ENCODE peak calls at places on chromosomes 4 and X, in nine cellular contexts. One of them, this sample, is unnamed.

GRCh38 chrX:43278440-43278839 is 377.7 kb upstream of the MAOA start:
- DNase-seq in activated CD8-positive, alpha-beta T cell treated with anti-CD3 and anti-CD28 coated beads for 36 hours: no peak
- DNase-seq in neural progenitor cell: no peak
- DNase-seq in fibroblast of mammary gland: no peak
- DNase-seq in thoracic aorta: no peak
- DNase-seq in DND-41: no peak
- DNase-seq in MM.1S: no peak
- DNase-seq in WERI-Rb-1: no peak
- DNase-seq in fibroblast of the aortic adventitia: no peak
- DNase-seq in this sample: no peak

GRCh38 chrX:128396601-128397000 is 344.4 kb upstream of the ACTRT1 start:
- DNase-seq in activated CD8-positive, alpha-beta T cell treated with anti-CD3 and anti-CD28 coated beads for 36 hours: no peak
- DNase-seq in MM.1S: no peak
- DNase-seq in neural progenitor cell: no peak
- DNase-seq in thoracic aorta: no peak
- DNase-seq in fibroblast of the aortic adventitia: no peak
- DNase-seq in fibroblast of mammary gland: no peak
- DNase-seq in DND-41: no peak
- DNase-seq in WERI-Rb-1: no peak
- DNase-seq in this sample: no peak

GRCh38 chr4:8241895-8242696 is 27.5 kb upstream of the HTRA3 start:
- DNase-seq in thoracic aorta: peak
- DNase-seq in DND-41: peak
- DNase-seq in MM.1S: peak
- DNase-seq in WERI-Rb-1: peak
- DNase-seq in activated CD8-positive, alpha-beta T cell treated with anti-CD3 and anti-CD28 coated beads for 36 hours: peak
- DNase-seq in neural progenitor cell: peak
- DNase-seq in fibroblast of the aortic adventitia: peak
- DNase-seq in fibroblast of mammary gland: peak
- DNase-seq in this sample: peak

GRCh38 chrX:40175416-40176255 is 77.9 kb upstream of the BCOR start:
- DNase-seq in thoracic aorta: no peak
- DNase-seq in MM.1S: peak
- DNase-seq in DND-41: peak
- DNase-seq in neural progenitor cell: peak
- DNase-seq in fibroblast of the aortic adventitia: no peak
- DNase-seq in WERI-Rb-1: peak
- DNase-seq in fibroblast of mammary gland: peak
- DNase-seq in activated CD8-positive, alpha-beta T cell treated with anti-CD3 and anti-CD28 coated beads for 36 hours: peak
- DNase-seq in this sample: peak

GRCh38 chr4:79209822-79210635 is 115.8 kb downstream of the NAA11 start:
- DNase-seq in fibroblast of the aortic adventitia: no peak
- DNase-seq in thoracic aorta: no peak
- DNase-seq in neural progenitor cell: no peak
- DNase-seq in MM.1S: no peak
- DNase-seq in fibroblast of mammary gland: no peak
- DNase-seq in WERI-Rb-1: no peak
- DNase-seq in DND-41: no peak
- DNase-seq in activated CD8-positive, alpha-beta T cell treated with anti-CD3 and anti-CD28 coated beads for 36 hours: no peak
- DNase-seq in this sample: no peak

GRCh38 chrX:130771230-130771629 is 131.8 kb downstream of the ENOX2 start:
- DNase-seq in MM.1S: no peak
- DNase-seq in fibroblast of the aortic adventitia: no peak
- DNase-seq in neural progenitor cell: no peak
- DNase-seq in activated CD8-positive, alpha-beta T cell treated with anti-CD3 and anti-CD28 coated beads for 36 hours: no peak
- DNase-seq in fibroblast of mammary gland: peak
- DNase-seq in DND-41: no peak
- DNase-seq in WERI-Rb-1: no peak
- DNase-seq in thoracic aorta: no peak
- DNase-seq in this sample: no peak

GRCh38 chrX:39492495-39493162 is 605.1 kb downstream of the BCOR start:
- DNase-seq in neural progenitor cell: no peak
- DNase-seq in thoracic aorta: no peak
- DNase-seq in DND-41: no peak
- DNase-seq in fibroblast of the aortic adventitia: no peak
- DNase-seq in activated CD8-positive, alpha-beta T cell treated with anti-CD3 and anti-CD28 coated beads for 36 hours: no peak
- DNase-seq in WERI-Rb-1: no peak
- DNase-seq in MM.1S: no peak
- DNase-seq in fibroblast of mammary gland: no peak
- DNase-seq in this sample: no peak

GRCh38 chr4:67713531-67714247 is 12.7 kb upstream of the UBA6 start:
- DNase-seq in MM.1S: no peak
- DNase-seq in fibroblast of the aortic adventitia: peak
- DNase-seq in thoracic aorta: no peak
- DNase-seq in activated CD8-positive, alpha-beta T cell treated with anti-CD3 and anti-CD28 coated beads for 36 hours: no peak
- DNase-seq in neural progenitor cell: no peak
- DNase-seq in WERI-Rb-1: no peak
- DNase-seq in DND-41: no peak
- DNase-seq in fibroblast of mammary gland: peak
- DNase-seq in this sample: no peak

GRCh38 chrX:26851981-26852380 is 611.2 kb downstream of the PPP4R3C start:
- DNase-seq in WERI-Rb-1: peak
- DNase-seq in activated CD8-positive, alpha-beta T cell treated with anti-CD3 and anti-CD28 coated beads for 36 hours: no peak
- DNase-seq in thoracic aorta: no peak
- DNase-seq in neural progenitor cell: peak
- DNase-seq in fibroblast of the aortic adventitia: peak
- DNase-seq in fibroblast of mammary gland: peak
- DNase-seq in DND-41: no peak
- DNase-seq in MM.1S: peak
- DNase-seq in this sample: no peak

GRCh38 chrX:16807548-16807947 is 21.3 kb downstream of the TXLNG start:
- DNase-seq in WERI-Rb-1: no peak
- DNase-seq in MM.1S: no peak
- DNase-seq in fibroblast of mammary gland: peak
- DNase-seq in DND-41: no peak
- DNase-seq in fibroblast of the aortic adventitia: peak
- DNase-seq in thoracic aorta: no peak
- DNase-seq in neural progenitor cell: peak
- DNase-seq in activated CD8-positive, alpha-beta T cell treated with anti-CD3 and anti-CD28 coated beads for 36 hours: no peak
- DNase-seq in this sample: no peak

GRCh38 chr4:25981749-25982148 is 67.7 kb downstream of the SMIM20 start:
- DNase-seq in WERI-Rb-1: no peak
- DNase-seq in DND-41: no peak
- DNase-seq in MM.1S: no peak
- DNase-seq in thoracic aorta: no peak
- DNase-seq in fibroblast of the aortic adventitia: no peak
- DNase-seq in fibroblast of mammary gland: no peak
- DNase-seq in activated CD8-positive, alpha-beta T cell treated with anti-CD3 and anti-CD28 coated beads for 36 hours: no peak
- DNase-seq in neural progenitor cell: no peak
- DNase-seq in this sample: no peak

GRCh38 chr4:24210332-24210902 is 320.6 kb upstream of the PPARGC1A start:
- DNase-seq in WERI-Rb-1: no peak
- DNase-seq in neural progenitor cell: no peak
- DNase-seq in activated CD8-positive, alpha-beta T cell treated with anti-CD3 and anti-CD28 coated beads for 36 hours: no peak
- DNase-seq in fibroblast of mammary gland: peak
- DNase-seq in fibroblast of the aortic adventitia: peak
- DNase-seq in thoracic aorta: peak
- DNase-seq in DND-41: no peak
- DNase-seq in MM.1S: no peak
- DNase-seq in this sample: no peak

GRCh38 chr4:139593091-139593564 is 37.1 kb upstream of the SETD7 start:
- DNase-seq in fibroblast of mammary gland: peak
- DNase-seq in WERI-Rb-1: no peak
- DNase-seq in neural progenitor cell: no peak
- DNase-seq in activated CD8-positive, alpha-beta T cell treated with anti-CD3 and anti-CD28 coated beads for 36 hours: no peak
- DNase-seq in MM.1S: no peak
- DNase-seq in DND-41: no peak
- DNase-seq in fibroblast of the aortic adventitia: peak
- DNase-seq in thoracic aorta: no peak
- DNase-seq in this sample: no peak

GRCh38 chr4:45621926-45622325 is 501.9 kb downstream of the GABRG1 start:
- DNase-seq in WERI-Rb-1: no peak
- DNase-seq in DND-41: no peak
- DNase-seq in neural progenitor cell: no peak
- DNase-seq in fibroblast of the aortic adventitia: peak
- DNase-seq in thoracic aorta: no peak
- DNase-seq in fibroblast of mammary gland: peak
- DNase-seq in activated CD8-positive, alpha-beta T cell treated with anti-CD3 and anti-CD28 coated beads for 36 hours: no peak
- DNase-seq in MM.1S: no peak
- DNase-seq in this sample: no peak

GRCh38 chr4:163755013-163755412 is 260.5 kb downstream of the TMA16 start:
- DNase-seq in fibroblast of mammary gland: peak
- DNase-seq in WERI-Rb-1: peak
- DNase-seq in neural progenitor cell: peak
- DNase-seq in fibroblast of the aortic adventitia: peak
- DNase-seq in DND-41: no peak
- DNase-seq in thoracic aorta: no peak
- DNase-seq in activated CD8-positive, alpha-beta T cell treated with anti-CD3 and anti-CD28 coated beads for 36 hours: no peak
- DNase-seq in MM.1S: peak
- DNase-seq in this sample: peak

GRCh38 chrX:143853488-143853887 is 30.4 kb upstream of the UBE2NL start:
- DNase-seq in activated CD8-positive, alpha-beta T cell treated with anti-CD3 and anti-CD28 coated beads for 36 hours: no peak
- DNase-seq in DND-41: no peak
- DNase-seq in MM.1S: no peak
- DNase-seq in WERI-Rb-1: no peak
- DNase-seq in fibroblast of the aortic adventitia: no peak
- DNase-seq in thoracic aorta: no peak
- DNase-seq in fibroblast of mammary gland: peak
- DNase-seq in neural progenitor cell: no peak
- DNase-seq in this sample: no peak

DNA sequence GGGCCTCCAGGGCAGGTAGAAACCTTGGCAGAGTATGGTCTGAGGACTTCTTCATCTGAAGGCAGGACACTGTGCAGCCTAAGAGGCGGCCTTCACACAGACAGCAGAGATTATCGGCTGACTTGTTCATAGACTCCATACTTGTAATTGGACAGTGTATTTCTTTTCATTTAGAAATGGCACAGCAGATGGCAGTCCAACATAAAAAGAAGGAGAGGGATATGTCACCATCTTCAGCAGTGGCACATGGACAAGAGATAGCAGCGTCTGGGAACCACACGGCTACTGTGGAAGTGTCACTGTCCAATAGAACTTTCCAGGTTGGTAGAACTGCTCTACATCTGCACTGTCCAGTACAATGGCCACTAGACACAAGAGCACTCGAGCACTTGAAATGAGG is 21.7 kb upstream of the GEMIN8 start:
- DNase-seq in neural progenitor cell: no peak
- DNase-seq in MM.1S: no peak
- DNase-seq in fibroblast of mammary gland: peak
- DNase-seq in DND-41: no peak
- DNase-seq in thoracic aorta: no peak
- DNase-seq in fibroblast of the aortic adventitia: no peak
- DNase-seq in activated CD8-positive, alpha-beta T cell treated with anti-CD3 and anti-CD28 coated beads for 36 hours: no peak
- DNase-seq in WERI-Rb-1: no peak
- DNase-seq in this sample: no peak
- TF ChIP-seq CTCF in neural progenitor cell: no peak
- TF ChIP-seq CTCF in MM.1S: peak
- TF ChIP-seq CTCF in fibroblast of mammary gland: no peak
- TF ChIP-seq CTCF in DND-41: no peak
- TF ChIP-seq CTCF in thoracic aorta: no peak
- TF ChIP-seq CTCF in fibroblast of the aortic adventitia: no peak
- TF ChIP-seq CTCF in activated CD8-positive, alpha-beta T cell treated with anti-CD3 and anti-CD28 coated beads for 36 hours: no peak
- TF ChIP-seq CTCF in WERI-Rb-1: no peak
- TF ChIP-seq CTCF in this sample: peak

GRCh38 chr4:92241094-92241493 is 62.7 kb upstream of the GRID2 start:
- DNase-seq in fibroblast of mammary gland: no peak
- DNase-seq in MM.1S: no peak
- DNase-seq in thoracic aorta: no peak
- DNase-seq in activated CD8-positive, alpha-beta T cell treated with anti-CD3 and anti-CD28 coated beads for 36 hours: no peak
- DNase-seq in DND-41: no peak
- DNase-seq in WERI-Rb-1: no peak
- DNase-seq in fibroblast of the aortic adventitia: no peak
- DNase-seq in neural progenitor cell: no peak
- DNase-seq in this sample: no peak

GRCh38 chr4:92251711-92252110 is 52.1 kb upstream of the GRID2 start:
- DNase-seq in thoracic aorta: no peak
- DNase-seq in activated CD8-positive, alpha-beta T cell treated with anti-CD3 and anti-CD28 coated beads for 36 hours: no peak
- DNase-seq in MM.1S: peak
- DNase-seq in fibroblast of the aortic adventitia: no peak
- DNase-seq in DND-41: no peak
- DNase-seq in WERI-Rb-1: no peak
- DNase-seq in neural progenitor cell: no peak
- DNase-seq in fibroblast of mammary gland: no peak
- DNase-seq in this sample: no peak

GRCh38 chr4:92249541-92249940 is 54.2 kb upstream of the GRID2 start:
- DNase-seq in thoracic aorta: no peak
- DNase-seq in fibroblast of the aortic adventitia: no peak
- DNase-seq in neural progenitor cell: no peak
- DNase-seq in activated CD8-positive, alpha-beta T cell treated with anti-CD3 and anti-CD28 coated beads for 36 hours: no peak
- DNase-seq in fibroblast of mammary gland: no peak
- DNase-seq in WERI-Rb-1: no peak
- DNase-seq in DND-41: no peak
- DNase-seq in MM.1S: no peak
- DNase-seq in this sample: no peak

GRCh38 chr4:92246384-92246783 is 57.4 kb upstream of the GRID2 start:
- DNase-seq in MM.1S: no peak
- DNase-seq in fibroblast of mammary gland: no peak
- DNase-seq in fibroblast of the aortic adventitia: no peak
- DNase-seq in thoracic aorta: no peak
- DNase-seq in neural progenitor cell: no peak
- DNase-seq in WERI-Rb-1: no peak
- DNase-seq in DND-41: no peak
- DNase-seq in activated CD8-positive, alpha-beta T cell treated with anti-CD3 and anti-CD28 coated beads for 36 hours: no peak
- DNase-seq in this sample: no peak
- TF ChIP-seq CTCF in MM.1S: no peak
- TF ChIP-seq CTCF in fibroblast of mammary gland: no peak
- TF ChIP-seq CTCF in fibroblast of the aortic adventitia: no peak
- TF ChIP-seq CTCF in thoracic aorta: no peak
- TF ChIP-seq CTCF in neural progenitor cell: no peak
- TF ChIP-seq CTCF in WERI-Rb-1: no peak
- TF ChIP-seq CTCF in DND-41: no peak
- TF ChIP-seq CTCF in activated CD8-positive, alpha-beta T cell treated with anti-CD3 and anti-CD28 coated beads for 36 hours: no peak
- TF ChIP-seq CTCF in this sample: no peak

GRCh38 chr4:48347282-48347921 is 6.1 kb downstream of the SLAIN2 start:
- DNase-seq in MM.1S: no peak
- DNase-seq in neural progenitor cell: no peak
- DNase-seq in thoracic aorta: no peak
- DNase-seq in fibroblast of the aortic adventitia: no peak
- DNase-seq in DND-41: no peak
- DNase-seq in fibroblast of mammary gland: no peak
- DNase-seq in WERI-Rb-1: no peak
- DNase-seq in activated CD8-positive, alpha-beta T cell treated with anti-CD3 and anti-CD28 coated beads for 36 hours: no peak
- DNase-seq in this sample: no peak
- TF ChIP-seq CTCF in MM.1S: no peak
- TF ChIP-seq CTCF in neural progenitor cell: no peak
- TF ChIP-seq CTCF in thoracic aorta: no peak
- TF ChIP-seq CTCF in fibroblast of the aortic adventitia: no peak
- TF ChIP-seq CTCF in DND-41: no peak
- TF ChIP-seq CTCF in fibroblast of mammary gland: no peak
- TF ChIP-seq CTCF in WERI-Rb-1: no peak
- TF ChIP-seq CTCF in activated CD8-positive, alpha-beta T cell treated with anti-CD3 and anti-CD28 coated beads for 36 hours: no peak
- TF ChIP-seq CTCF in this sample: no peak

DNA sequence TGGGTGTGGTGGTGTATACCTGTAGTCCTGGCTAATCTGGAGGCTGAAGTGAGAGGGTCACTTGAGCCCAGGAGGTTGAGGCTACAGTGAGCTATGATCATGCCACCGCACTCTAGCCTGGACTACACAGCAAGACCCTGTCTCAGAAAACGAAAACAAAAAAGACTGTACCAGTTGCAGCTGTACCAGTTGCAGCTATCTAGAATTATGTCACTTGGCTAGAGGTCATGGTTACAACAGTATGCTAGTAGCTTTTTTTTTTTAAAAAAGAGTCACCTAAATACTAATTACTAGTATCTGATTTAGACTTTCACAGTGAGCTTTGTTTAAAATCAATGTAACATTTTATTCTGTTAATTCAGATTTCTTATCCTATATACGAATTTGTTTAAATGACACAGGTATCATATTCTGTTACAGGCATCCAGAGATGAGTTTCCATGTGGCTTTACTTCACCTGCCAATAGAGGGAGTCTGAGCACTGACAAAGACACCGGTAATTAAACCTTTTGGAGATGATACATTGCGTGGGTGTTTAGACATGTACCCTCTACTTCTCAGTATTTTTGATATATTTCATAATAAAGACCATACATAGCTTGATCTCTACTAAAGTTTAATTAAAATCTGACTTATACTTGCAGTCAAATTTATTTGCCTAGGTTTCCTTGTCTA is 100.2 kb upstream of the IL13RA1 start:
- DNase-seq in DND-41: no peak
- DNase-seq in activated CD8-positive, alpha-beta T cell treated with anti-CD3 and anti-CD28 coated beads for 36 hours: no peak
- DNase-seq in fibroblast of the aortic adventitia: no peak
- DNase-seq in neural progenitor cell: no peak
- DNase-seq in WERI-Rb-1: no peak
- DNase-seq in fibroblast of mammary gland: peak
- DNase-seq in MM.1S: peak
- DNase-seq in thoracic aorta: no peak
- DNase-seq in this sample: peak
- TF ChIP-seq CTCF in DND-41: peak
- TF ChIP-seq CTCF in activated CD8-positive, alpha-beta T cell treated with anti-CD3 and anti-CD28 coated beads for 36 hours: peak
- TF ChIP-seq CTCF in fibroblast of the aortic adventitia: no peak
- TF ChIP-seq CTCF in neural progenitor cell: peak
- TF ChIP-seq CTCF in WERI-Rb-1: peak
- TF ChIP-seq CTCF in fibroblast of mammary gland: peak
- TF ChIP-seq CTCF in MM.1S: peak
- TF ChIP-seq CTCF in thoracic aorta: no peak
- TF ChIP-seq CTCF in this sample: peak

This sample was measured in GM13977.